ENCODE peak calls at places on chromosomes 4 and X, in ten cellular contexts. F, R, Y, B, W, L, Q, A, I and C are unnamed samples.

GRCh38 chrX:110346681-110347080 is 12.0 kb upstream of the RTL9 start:
- DNase-seq in R (no peak), W (peak), I (no peak), L (no peak), Y (no peak), B (no peak), Q (no peak), F (no peak), A (peak), C (no peak)

GRCh38 chr4:17574206-17574605 is 2.8 kb upstream of the LAP3 start:
- DNase-seq in R (no peak), F (no peak), B (no peak), I (no peak), Y (no peak), A (no peak), L (no peak), W (no peak), Q (no peak), C (no peak)

GRCh38 chrX:103157511-103158316 is 57.2 kb upstream of the BEX4 start:
- DNase-seq in Y (no peak), W (peak), F (peak), I (no peak), B (no peak), Q (no peak), R (no peak), A (peak), L (no peak), C (no peak)

GRCh38 chr4:163553146-163553545 is 58.7 kb downstream of the TMA16 start:
- DNase-seq in I (no peak), B (no peak), A (no peak), Y (no peak), W (no peak), R (no peak), L (no peak), Q (no peak), F (no peak), C (no peak)

GRCh38 chrX:39018526-39018925 is 217.3 kb downstream of the MID1IP1 start:
- DNase-seq in L (no peak), Q (no peak), F (no peak), I (no peak), Y (no peak), W (no peak), R (no peak), A (no peak), B (no peak), C (no peak)

GRCh38 chr4:146472404-146472803 is 49.3 kb downstream of the SLC10A7 start:
- DNase-seq in L (no peak), Y (no peak), Q (no peak), A (no peak), I (no peak), F (no peak), W (no peak), R (no peak), B (no peak), C (no peak)

GRCh38 chrX:150567645-150568319 is 639 bp upstream of the MTM1 start:
- DNase-seq in L (no peak), F (no peak), W (no peak), Q (no peak), A (no peak), B (no peak), Y (no peak), I (no peak), R (no peak), C (no peak)

GRCh38 chr4:183098080-183098722 is 856 bp upstream of the WWC2 start:
- DNase-seq in A (peak), B (no peak), Q (peak), W (peak), F (peak), I (no peak), L (peak), Y (no peak), R (no peak), C (peak)

GRCh38 chr4:36757623-36758311 is 476.4 kb downstream of the DTHD1 start:
- DNase-seq in B (no peak), L (no peak), F (no peak), Y (no peak), I (no peak), Q (no peak), A (no peak), R (no peak), W (no peak), C (no peak)

GRCh38 chr4:98746530-98746929 is 88.1 kb upstream of the TSPAN5 start:
- DNase-seq in I (no peak), F (peak), W (no peak), Y (no peak), L (no peak), Q (no peak), R (no peak), A (no peak), B (no peak), C (no peak)

GRCh38 chr4:4507923-4508322 is 33.9 kb downstream of the STX18 start:
- DNase-seq in L (no peak), B (no peak), R (no peak), I (no peak), F (peak), A (no peak), Y (no peak), W (no peak), Q (no peak), C (no peak)

GRCh38 chr4:6245246-6246169 is 24.1 kb upstream of the WFS1 start:
- DNase-seq in B (no peak), W (peak), L (peak), Q (no peak), R (no peak), F (no peak), I (no peak), Y (no peak), A (peak), C (no peak)

GRCh38 chr4:87430038-87430437 is 7.7 kb downstream of the NUDT9 start:
- DNase-seq in Q (no peak), B (no peak), W (no peak), R (no peak), Y (no peak), I (no peak), A (no peak), L (no peak), F (no peak), C (no peak)

GRCh38 chrX:143082537-143082936 is 56.8 kb downstream of the SPANXN4 start:
- DNase-seq in R (no peak), L (no peak), I (no peak), Q (no peak), B (no peak), F (no peak), W (no peak), Y (no peak), A (no peak), C (no peak)

GRCh38 chr4:141375855-141376254 is 155.2 kb downstream of the ZNF330 start:
- DNase-seq in B (no peak), L (no peak), F (peak), W (peak), Q (peak), I (no peak), A (peak), Y (no peak), R (no peak), C (no peak)

GRCh38 chr4:110953898-110954297 is 331.0 kb upstream of the PITX2 start:
- DNase-seq in F (no peak), I (no peak), R (no peak), B (no peak), W (no peak), L (no peak), Q (no peak), Y (no peak), A (no peak), C (no peak)

GRCh38 chr4:38069271-38069760 is 109.1 kb downstream of the PTTG2 start:
- DNase-seq in W (peak), A (peak), F (peak), R (no peak), L (no peak), I (peak), Y (no peak), B (no peak), Q (no peak), C (peak)

GRCh38 chr4:84597450-84597849 is 14.5 kb downstream of the CDS1 start:
- DNase-seq in F (no peak), W (no peak), A (no peak), Y (no peak), Q (no peak), L (no peak), I (no peak), R (no peak), B (no peak), C (no peak)

GRCh38 chrX:96729053-96729452 is 44.4 kb downstream of the DIAPH2 start:
- DNase-seq in R (no peak), B (no peak), L (no peak), F (no peak), W (no peak), Q (no peak), A (no peak), Y (no peak), I (no peak), C (no peak)

GRCh38 chr4:169362607-169363006 is 91.9 kb upstream of the SH3RF1 start:
- DNase-seq in F (no peak), L (no peak), Q (no peak), A (no peak), I (no peak), R (no peak), Y (no peak), B (no peak), W (no peak), C (no peak)

GRCh38 chrX:9336501-9336900 is 128.4 kb upstream of the TBL1X start:
- DNase-seq in Q (no peak), F (no peak), Y (peak), W (no peak), R (no peak), B (no peak), I (no peak), L (no peak), A (no peak), C (no peak)

GRCh38 chr4:168609369-168609768 is 112.5 kb downstream of the PALLD start:
- DNase-seq in F (no peak), Q (no peak), R (no peak), A (no peak), I (no peak), W (no peak), Y (no peak), L (no peak), B (no peak), C (no peak)

GRCh38 chrX:37684918-37685317 is 673 bp upstream of the XK start:
- DNase-seq in B (no peak), Q (no peak), A (no peak), L (no peak), F (no peak), Y (no peak), W (no peak), I (no peak), R (no peak), C (no peak)

GRCh38 chrX:37685452-37686347 is at the start of gene XK:
- DNase-seq in F (peak), W (peak), Q (peak), Y (peak), L (peak), B (peak), R (peak), I (no peak), A (peak), C (peak)

GRCh38 chrX:37684426-37684825 is 1.2 kb upstream of the XK start:
- DNase-seq in B (no peak), I (no peak), Y (no peak), F (no peak), A (no peak), L (no peak), R (no peak), W (no peak), Q (no peak), C (no peak)

GRCh38 chrX:37686979-37687378 is 1.4 kb downstream of the XK start:
- DNase-seq in B (no peak), F (no peak), A (no peak), W (no peak), Y (no peak), R (no peak), Q (no peak), I (no peak), L (no peak), C (no peak)

GRCh38 chrX:37686348-37686736 is 751 bp downstream of the XK start:
- DNase-seq in W (no peak), B (no peak), Q (no peak), F (no peak), R (no peak), Y (no peak), I (no peak), A (no peak), L (no peak), C (no peak)
- H3K4me3 ChIP-seq in W (peak), B (peak), Q (peak), F (no peak), R (peak), Y (peak), I (no peak), A (no peak), L (peak), C (no peak)

GRCh38 chrX:1531106-1531890 is 5.7 kb downstream of the P2RY8 start:
- DNase-seq in A (no peak), R (no peak), W (no peak), F (no peak), B (no peak), Y (no peak), I (no peak), Q (no peak), L (no peak), C (no peak)
- H3K4me3 ChIP-seq in A (no peak), R (no peak), W (no peak), F (no peak), B (no peak), Y (no peak), I (peak), Q (no peak), L (no peak), C (peak)

GRCh38 chrX:154373340-154374306 is 811 bp downstream of the FLNA start:
- DNase-seq in F (peak), L (peak), Y (no peak), R (peak), A (peak), Q (peak), I (no peak), B (peak), W (peak), C (no peak)

GRCh38 chrX:154376768-154377167 is 2.3 kb upstream of the EMD start:
- DNase-seq in I (no peak), Y (no peak), F (no peak), R (no peak), L (no peak), A (peak), W (peak), B (no peak), Q (no peak), C (no peak)

GRCh38 chrX:154372612-154373022 is 1.8 kb downstream of the FLNA start:
- DNase-seq in R (no peak), A (no peak), L (no peak), I (no peak), F (peak), Q (no peak), Y (no peak), B (no peak), W (no peak), C (peak)

GRCh38 chrX:154374361-154375155 is at the start of gene FLNA:
- DNase-seq in B (no peak), F (no peak), W (peak), Y (no peak), I (no peak), L (peak), Q (no peak), R (no peak), A (no peak), C (no peak)

DNA sequence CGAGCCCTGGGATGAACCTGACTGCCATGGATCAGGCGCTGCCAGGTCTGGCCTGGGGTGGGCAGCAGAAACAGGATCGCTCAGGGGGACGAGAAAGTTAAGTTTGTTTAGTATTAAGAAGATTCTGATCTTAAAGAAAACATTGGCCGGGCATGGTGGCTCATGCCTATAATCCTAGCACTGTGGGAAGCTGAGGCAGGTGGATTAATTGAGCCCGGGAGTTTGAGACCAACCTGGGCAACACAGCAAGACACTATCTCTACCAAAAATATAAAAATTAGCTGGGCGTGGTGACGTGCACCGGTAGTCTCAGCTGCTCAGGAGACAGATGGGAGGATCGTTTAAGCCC is 696 bp upstream of the FLNA start:
- DNase-seq in B (no peak), F (no peak), L (no peak), A (no peak), Q (no peak), I (no peak), Y (no peak), R (no peak), W (no peak), C (no peak)
- H3K4me3 ChIP-seq in B (no peak), F (peak), L (peak), A (no peak), Q (no peak), I (no peak), Y (no peak), R (no peak), W (peak), C (no peak)

GRCh38 chr4:100164808-100165760 is 25.2 kb downstream of the DDIT4L start:
- DNase-seq in B (no peak), W (no peak), F (no peak), R (no peak), I (no peak), L (no peak), Q (no peak), A (no peak), Y (no peak), C (no peak)
- H3K4me3 ChIP-seq in B (no peak), W (no peak), F (no peak), R (no peak), I (no peak), L (peak), Q (no peak), A (no peak), Y (no peak), C (no peak)

GRCh38 chrX:13571136-13571535 is 1.7 kb downstream of the EGFL6 start:
- DNase-seq in F (no peak), A (no peak), Y (no peak), R (no peak), B (no peak), L (no peak), W (peak), I (no peak), Q (no peak), C (no peak)

GRCh38 chrX:13570245-13570573 is 808 bp downstream of the EGFL6 start:
- DNase-seq in I (no peak), A (no peak), L (no peak), Q (no peak), F (no peak), Y (no peak), B (no peak), W (no peak), R (no peak), C (no peak)

GRCh38 chrX:13574600-13574999 is 5.2 kb downstream of the EGFL6 start:
- DNase-seq in B (no peak), I (no peak), R (no peak), A (no peak), L (no peak), Y (no peak), F (no peak), W (no peak), Q (no peak), C (no peak)

DNA sequence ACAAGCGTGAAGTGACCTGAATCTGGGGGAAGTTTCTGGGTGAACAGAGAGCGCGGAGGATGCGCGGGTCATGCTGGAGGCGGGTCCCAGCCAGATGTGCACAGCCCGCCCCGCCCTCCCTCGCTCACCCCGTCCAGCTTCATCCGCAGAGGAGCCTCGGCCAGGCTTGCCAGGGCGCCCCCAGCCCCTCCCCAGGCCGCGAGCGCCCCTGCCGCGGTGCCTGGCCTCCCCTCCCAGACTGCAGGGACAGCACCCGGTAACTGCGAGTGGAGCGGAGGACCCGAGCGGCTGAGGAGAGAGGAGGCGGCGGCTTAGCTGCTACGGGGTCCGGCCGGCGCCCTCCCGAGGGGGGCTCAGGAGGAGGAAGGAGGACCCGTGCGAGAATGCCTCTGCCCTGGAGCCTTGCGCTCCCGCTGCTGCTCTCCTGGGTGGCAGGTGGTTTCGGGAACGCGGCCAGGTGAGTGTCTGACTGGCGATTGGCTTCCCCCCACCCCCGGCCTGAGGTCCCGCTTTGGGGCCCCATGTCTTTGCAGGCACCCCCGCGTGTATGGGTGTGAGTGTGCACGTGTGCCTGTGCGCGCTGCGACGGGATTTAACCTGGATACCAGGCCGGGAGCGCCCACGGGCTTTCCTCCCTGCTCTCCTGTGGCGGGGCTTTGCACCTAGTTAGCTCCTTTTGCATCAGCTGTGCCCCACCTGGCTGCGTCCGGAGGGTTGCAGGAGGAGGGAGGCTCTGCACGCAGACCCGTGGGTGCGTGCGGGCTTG is at the start of gene EGFL6:
- DNase-seq in Y (no peak), A (no peak), Q (no peak), I (no peak), L (no peak), B (no peak), W (no peak), F (no peak), R (no peak), C (no peak)
- H3K4me3 ChIP-seq in Y (no peak), A (no peak), Q (peak), I (no peak), L (no peak), B (no peak), W (peak), F (no peak), R (no peak), C (no peak)

GRCh38 chr4:165875446-165875845 is 2.4 kb downstream of the TLL1 start:
- DNase-seq in R (no peak), L (no peak), W (no peak), Y (no peak), B (no peak), I (no peak), F (no peak), Q (no peak), A (no peak), C (no peak)

GRCh38 chr4:165874799-165875371 is 1.8 kb downstream of the TLL1 start:
- DNase-seq in I (no peak), W (peak), L (peak), Q (peak), A (peak), R (no peak), B (no peak), Y (no peak), F (peak), C (no peak)

GRCh38 chr4:165874072-165874798 is 1.2 kb downstream of the TLL1 start:
- DNase-seq in Y (no peak), B (no peak), F (peak), R (no peak), W (peak), A (peak), I (no peak), Q (no peak), L (no peak), C (no peak)

GRCh38 chr4:165872443-165873297 is at the start of gene TLL1:
- DNase-seq in I (no peak), A (peak), B (no peak), L (no peak), Y (no peak), F (peak), Q (peak), R (no peak), W (peak), C (no peak)

GRCh38 chr4:165873298-165874071 is 448 bp downstream of the TLL1 start:
- DNase-seq in Y (no peak), B (no peak), Q (peak), W (peak), F (peak), R (no peak), I (no peak), L (peak), A (peak), C (no peak)
- H3K4me3 ChIP-seq in Y (no peak), B (peak), Q (peak), W (peak), F (peak), R (peak), I (no peak), L (peak), A (peak), C (no peak)

GRCh38 chrX:48592971-48593370 is 4.3 kb upstream of the WDR13 start:
- DNase-seq in L (no peak), F (no peak), Y (no peak), Q (no peak), A (peak), W (peak), I (no peak), B (no peak), R (no peak), C (no peak)

GRCh38 chrX:48584698-48585097 is 10.4 kb downstream of the RBM3 start:
- DNase-seq in Y (no peak), A (no peak), L (no peak), F (no peak), Q (no peak), R (no peak), B (no peak), W (no peak), I (no peak), C (no peak)

GRCh38 chrX:48590203-48591103 is 6.8 kb upstream of the WDR13 start:
- DNase-seq in L (no peak), W (peak), F (no peak), Y (no peak), A (peak), R (no peak), Q (no peak), B (no peak), I (no peak), C (no peak)

DNA sequence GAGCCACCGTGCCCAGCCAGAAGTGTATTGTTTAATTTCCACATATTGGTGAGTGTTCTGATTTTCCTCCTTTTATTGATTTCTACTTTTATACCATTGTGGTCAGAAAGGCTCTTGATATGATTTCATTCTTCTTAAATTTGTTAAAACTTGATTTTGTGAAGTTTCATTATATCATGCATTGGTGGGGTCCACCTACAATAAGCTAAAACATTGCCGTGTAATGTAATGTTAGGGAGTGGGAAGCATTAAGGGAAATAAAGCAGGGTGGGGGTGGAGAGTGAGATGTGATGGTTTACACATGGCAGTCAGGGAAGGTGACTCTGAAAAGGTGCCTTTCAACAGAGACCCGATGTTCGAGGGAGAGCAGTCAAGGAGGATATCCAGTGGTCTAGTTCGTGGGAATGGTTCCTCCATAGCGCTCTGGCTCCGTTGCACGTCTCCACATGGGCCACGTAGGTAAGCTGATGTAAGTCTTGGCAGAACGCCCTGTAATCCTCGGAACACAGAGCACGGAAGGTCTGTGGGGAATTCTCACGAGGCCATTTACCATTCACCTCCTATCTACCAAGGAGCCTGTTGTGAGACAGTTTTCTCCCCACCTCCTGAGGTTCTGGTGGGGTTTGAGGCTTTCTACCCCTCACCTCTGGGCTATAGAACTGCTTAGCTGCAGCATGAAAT is 7.7 kb upstream of the WDR13 start:
- DNase-seq in Y (no peak), B (no peak), W (peak), L (no peak), I (no peak), R (no peak), A (peak), F (no peak), Q (peak), C (no peak)
- H3K4me3 ChIP-seq in Y (no peak), B (no peak), W (no peak), L (no peak), I (no peak), R (no peak), A (no peak), F (no peak), Q (no peak), C (no peak)